ENCODE peak calls at places on chromosomes 13 and 19, in six cellular contexts. N, Q, E, F, J and T are unnamed samples.

GRCh38 chr19:58440556-58440955 is 603 bp upstream of the ZNF132 start:
- DNase-seq in Q (no peak), E (no peak), N (no peak), F (no peak), J (no peak), T (no peak)

GRCh38 chr13:44879452-44880058 is 109.7 kb downstream of the NUFIP1 start:
- DNase-seq in Q (no peak), N (peak), F (peak), E (peak), J (peak), T (peak)

GRCh38 chr19:55175117-55175867 is 4.8 kb downstream of the SYT5 start:
- DNase-seq in F (no peak), N (no peak), J (no peak), E (no peak), Q (no peak), T (no peak)

GRCh38 chr19:45075215-45076028 is 856 bp downstream of the ZNF296 start:
- DNase-seq in F (peak), E (peak), N (peak), Q (no peak), J (no peak), T (peak)

GRCh38 chr13:44814144-44814543 is 175.1 kb downstream of the NUFIP1 start:
- DNase-seq in E (no peak), J (no peak), N (no peak), Q (no peak), F (no peak), T (no peak)

GRCh38 chr13:95494082-95494681 is 58.3 kb upstream of the CLDN10 start:
- DNase-seq in Q (no peak), J (peak), N (peak), F (peak), E (peak), T (peak)

GRCh38 chr19:39828015-39828633 is 5.8 kb downstream of the DYRK1B start:
- DNase-seq in N (no peak), Q (no peak), E (no peak), F (no peak), J (no peak), T (no peak)

GRCh38 chr13:39612023-39612637 is 9.1 kb upstream of the LHFPL6 start:
- DNase-seq in J (peak), F (peak), E (peak), Q (peak), N (peak), T (peak)

GRCh38 chr13:38866649-38867048 is 124.0 kb downstream of the STOML3 start:
- DNase-seq in Q (no peak), F (no peak), E (no peak), N (no peak), J (no peak), T (no peak)

GRCh38 chr13:91369432-91369831 is 21.9 kb downstream of the MIR17HG start:
- DNase-seq in J (peak), Q (peak), N (no peak), F (no peak), E (no peak), T (peak)

GRCh38 chr13:112643759-112644459 is 45.9 kb upstream of the ATP11A start:
- DNase-seq in Q (no peak), F (no peak), N (no peak), E (no peak), J (no peak), T (no peak)

GRCh38 chr13:80473695-80474094 is 132.8 kb upstream of the SPRY2 start:
- DNase-seq in E (no peak), N (no peak), J (peak), Q (no peak), F (peak), T (no peak)

GRCh38 chr19:31499281-31499680 is 150.0 kb upstream of the TSHZ3 start:
- DNase-seq in F (no peak), J (no peak), E (no peak), Q (no peak), N (no peak), T (no peak)

GRCh38 chr19:7301525-7301924 is 7.3 kb upstream of the INSR start:
- DNase-seq in Q (no peak), N (no peak), J (no peak), F (no peak), E (no peak), T (no peak)

GRCh38 chr19:6608950-6609349 is 18.0 kb upstream of the CD70 start:
- DNase-seq in J (no peak), F (no peak), Q (no peak), N (no peak), E (no peak), T (peak)

GRCh38 chr19:30648321-30648720 is 276.1 kb downstream of the ZNF536 start:
- DNase-seq in Q (no peak), J (no peak), F (peak), E (no peak), N (peak), T (peak)

GRCh38 chr13:32134241-32134801 is 102.7 kb downstream of the FRY start:
- DNase-seq in F (peak), J (no peak), N (no peak), E (no peak), Q (no peak), T (no peak)

GRCh38 chr13:65603160-65603559 is 1627.0 kb downstream of the PCDH9 start:
- DNase-seq in J (no peak), E (no peak), N (no peak), F (peak), Q (no peak), T (no peak)

GRCh38 chr19:12722566-12723382 is 958 bp downstream of the TNPO2 start:
- DNase-seq in J (peak), N (peak), Q (peak), F (peak), E (peak), T (peak)

GRCh38 chr19:20969498-20969897 is 46.4 kb downstream of the ZNF85 start:
- DNase-seq in N (no peak), Q (no peak), E (no peak), J (no peak), F (no peak), T (no peak)

GRCh38 chr19:45440259-45440638 is 16.5 kb upstream of the ERCC1 start:
- DNase-seq in J (no peak), N (no peak), F (no peak), E (no peak), Q (no peak), T (no peak)

GRCh38 chr13:32309812-32310706 is 5.1 kb downstream of the ZAR1L start:
- DNase-seq in J (peak), N (peak), F (peak), Q (no peak), E (peak), T (peak)

GRCh38 chr13:112457485-112457884 is 81.3 kb downstream of the SPACA7 start:
- DNase-seq in N (no peak), Q (no peak), F (no peak), E (peak), J (no peak), T (no peak)

GRCh38 chr13:111115051-111115840 is at the start of gene ARHGEF7:
- DNase-seq in N (peak), E (no peak), F (peak), Q (no peak), J (no peak), T (no peak)

GRCh38 chr13:41614671-41615519 is 157.5 kb downstream of the RGCC start:
- DNase-seq in E (no peak), J (no peak), Q (no peak), F (no peak), N (no peak), T (peak)

GRCh38 chr13:48730971-48731658 is 77.4 kb downstream of the CYSLTR2 start:
- DNase-seq in Q (no peak), E (no peak), N (no peak), J (peak), F (peak), T (peak)